ENCODE peak calls at places on chromosomes 1 and 21, in seven cellular contexts. S is mesothelial cell of epicardium, E is GM04504, U is CMK, X is LoVo, Q is GM13976, J is CD14-positive monocyte. L is an unnamed sample.

GRCh38 chr1:31798433-31799195 is 17.2 kb downstream of the SPOCD1 start:
- DNase-seq in S (no peak), E (peak), U (no peak), X (peak), Q (no peak), J (no peak), L (no peak)

GRCh38 chr1:67575861-67576260 is 109.1 kb upstream of the GADD45A start:
- DNase-seq in S (no peak), E (peak), U (no peak), X (no peak), Q (no peak), J (no peak), L (no peak)

GRCh38 chr1:81254560-81254959 is 546.2 kb upstream of the ADGRL2 start:
- DNase-seq in S (no peak), E (no peak), U (no peak), X (no peak), Q (no peak), J (no peak), L (no peak)

GRCh38 chr1:226948996-226949395 is 8.9 kb downstream of the COQ8A start:
- DNase-seq in S (no peak), E (no peak), U (no peak), X (no peak), Q (no peak), J (no peak), L (no peak)

GRCh38 chr21:38951095-38951745 is 145.5 kb downstream of the ETS2 start:
- DNase-seq in S (no peak), E (no peak), U (no peak), X (no peak), Q (no peak), J (no peak), L (no peak)

GRCh38 chr1:24980836-24981631 is 51.0 kb upstream of the RUNX3 start:
- DNase-seq in S (no peak), E (no peak), U (no peak), X (no peak), Q (no peak), J (no peak), L (no peak)

GRCh38 chr1:171801395-171801990 is 20.0 kb downstream of the METTL13 start:
- DNase-seq in S (no peak), E (no peak), U (no peak), X (peak), Q (peak), J (no peak), L (peak)

GRCh38 chr21:36211660-36212512 is 55.3 kb downstream of the DOP1B start:
- DNase-seq in S (no peak), E (peak), U (no peak), X (no peak), Q (no peak), J (no peak), L (no peak)

GRCh38 chr1:155128755-155129473 is 1.2 kb downstream of the EFNA1 start:
- DNase-seq in S (peak), E (no peak), U (no peak), X (peak), Q (no peak), J (no peak), L (no peak)

GRCh38 chr1:221708076-221708571 is 33.8 kb downstream of the DUSP10 start:
- DNase-seq in S (no peak), E (no peak), U (peak), X (no peak), Q (peak), J (peak), L (no peak)

GRCh38 chr21:33246506-33246905 is 16.8 kb downstream of the IFNAR2 start:
- DNase-seq in S (no peak), E (no peak), U (no peak), X (no peak), Q (no peak), J (no peak), L (no peak)

GRCh38 chr1:117067528-117068370 is 7.6 kb downstream of the TTF2 start:
- DNase-seq in S (peak), E (peak), U (no peak), X (peak), Q (peak), J (no peak), L (peak)

GRCh38 chr1:37630426-37631038 is 4.2 kb downstream of the RSPO1 start:
- DNase-seq in S (no peak), E (no peak), U (no peak), X (no peak), Q (no peak), J (no peak), L (no peak)

GRCh38 chr1:233443040-233443439 is 115.5 kb downstream of the MAP3K21 start:
- DNase-seq in S (no peak), E (peak), U (no peak), X (peak), Q (no peak), J (no peak), L (no peak)

GRCh38 chr1:157773723-157774350 is 3.1 kb downstream of the FCRL2 start:
- DNase-seq in S (no peak), E (no peak), U (no peak), X (no peak), Q (peak), J (no peak), L (no peak)

GRCh38 chr21:42218836-42219605 is at the start of gene ABCG1:
- DNase-seq in S (peak), E (no peak), U (no peak), X (peak), Q (peak), J (no peak), L (no peak)

GRCh38 chr1:208216062-208216461 is 28.1 kb downstream of the PLXNA2 start:
- DNase-seq in S (no peak), E (peak), U (no peak), X (no peak), Q (no peak), J (no peak), L (no peak)

GRCh38 chr1:78009836-78010235 is 5.1 kb downstream of the DNAJB4 start:
- DNase-seq in S (no peak), E (peak), U (no peak), X (no peak), Q (no peak), J (no peak), L (no peak)

GRCh38 chr1:17919525-17920439 is 164.6 kb downstream of the ACTL8 start:
- DNase-seq in S (peak), E (peak), U (no peak), X (peak), Q (peak), J (no peak), L (peak)

GRCh38 chr21:36126166-36126565 is 8.7 kb upstream of the CBR3 start:
- DNase-seq in S (no peak), E (no peak), U (no peak), X (no peak), Q (no peak), J (no peak), L (no peak)

GRCh38 chr1:181816608-181817007 is 244.9 kb downstream of the ZNF648 start:
- DNase-seq in S (no peak), E (no peak), U (no peak), X (no peak), Q (no peak), J (no peak), L (no peak)

GRCh38 chr21:41778974-41779600 is 12.2 kb upstream of the RIPK4 start:
- DNase-seq in S (no peak), E (no peak), U (no peak), X (no peak), Q (no peak), J (peak), L (no peak)